ENCODE peak calls at places on chromosome 1, in nine cellular contexts. A is tibial artery, U is retinal pigment epithelial cell, Z is dorsolateral prefrontal cortex, N is choroid plexus epithelial cell, B is AG10803, G is IMR-90, D is fibroblast of pulmonary artery, J is B cell. O is an unnamed sample.

GRCh38 chr1:20423169-20423795 is 62.7 kb downstream of the CAMK2N1 start:
- DNase-seq in A (no peak), U (no peak), Z (no peak), N (no peak), B (no peak), G (no peak), D (no peak), J (no peak), O (no peak)

GRCh38 chr1:44655609-44656008 is 18.7 kb downstream of the TMEM53 start:
- DNase-seq in A (no peak), U (no peak), Z (no peak), N (peak), B (peak), G (no peak), D (peak), J (no peak), O (no peak)

GRCh38 chr1:41513388-41513745 is 28.9 kb upstream of the EDN2 start:
- DNase-seq in A (no peak), U (no peak), Z (no peak), N (no peak), B (no peak), G (no peak), D (no peak), J (no peak), O (peak)

GRCh38 chr1:234599617-234600417 is 10.2 kb downstream of the IRF2BP2 start:
- DNase-seq in A (peak), U (no peak), Z (peak), N (peak), B (peak), G (peak), D (peak), J (peak), O (peak)

GRCh38 chr1:75901371-75901770 is 30.8 kb downstream of the ASB17 start:
- DNase-seq in A (no peak), U (no peak), Z (no peak), N (peak), B (no peak), G (no peak), D (no peak), J (no peak), O (no peak)

GRCh38 chr1:185155600-185156320 is 993 bp downstream of the TRMT1L start:
- DNase-seq in A (no peak), U (no peak), Z (no peak), N (peak), B (peak), G (peak), D (peak), J (no peak), O (no peak)

GRCh38 chr1:223819730-223820514 is 25.8 kb downstream of the TP53BP2 start:
- DNase-seq in A (no peak), U (no peak), Z (no peak), N (peak), B (peak), G (peak), D (peak), J (no peak), O (no peak)

GRCh38 chr1:244651956-244652698 is 799 bp upstream of the DESI2 start:
- DNase-seq in A (no peak), U (no peak), Z (no peak), N (peak), B (peak), G (peak), D (peak), J (no peak), O (no peak)

GRCh38 chr1:65965112-65965511 is 172.4 kb downstream of the PDE4B start:
- DNase-seq in A (no peak), U (no peak), Z (no peak), N (no peak), B (no peak), G (no peak), D (no peak), J (no peak), O (no peak)

GRCh38 chr1:33014464-33015170 is 22.1 kb downstream of the AK2 start:
- DNase-seq in A (no peak), U (no peak), Z (no peak), N (no peak), B (no peak), G (no peak), D (no peak), J (no peak), O (no peak)

GRCh38 chr1:161176468-161177111 is 717 bp downstream of the B4GALT3 start:
- DNase-seq in A (no peak), U (no peak), Z (no peak), N (no peak), B (no peak), G (no peak), D (no peak), J (no peak), O (no peak)

GRCh38 chr1:98315309-98315708 is 346.2 kb upstream of the SNX7 start:
- DNase-seq in A (no peak), U (no peak), Z (no peak), N (peak), B (peak), G (peak), D (peak), J (no peak), O (no peak)

GRCh38 chr1:117627562-117628165 is 21.8 kb downstream of the TENT5C start:
- DNase-seq in A (no peak), U (no peak), Z (no peak), N (no peak), B (no peak), G (no peak), D (no peak), J (no peak), O (no peak)

GRCh38 chr1:37915484-37916093 is 31.3 kb downstream of the INPP5B start:
- DNase-seq in A (no peak), U (no peak), Z (no peak), N (no peak), B (no peak), G (no peak), D (no peak), J (no peak), O (no peak)

GRCh38 chr1:160837558-160838205 is 25.0 kb downstream of the CD244 start:
- DNase-seq in A (no peak), U (peak), Z (no peak), N (no peak), B (peak), G (no peak), D (peak), J (peak), O (peak)

GRCh38 chr1:228036701-228037231 is 30.0 kb downstream of the WNT3A start:
- DNase-seq in A (no peak), U (no peak), Z (no peak), N (no peak), B (no peak), G (no peak), D (no peak), J (no peak), O (no peak)

GRCh38 chr1:228958121-228958520 is 222.8 kb downstream of the RHOU start:
- DNase-seq in A (no peak), U (no peak), Z (no peak), N (peak), B (no peak), G (no peak), D (no peak), J (no peak), O (no peak)

GRCh38 chr1:80656628-80657019 is 1144.1 kb upstream of the ADGRL2 start:
- DNase-seq in A (no peak), U (no peak), Z (no peak), N (peak), B (no peak), G (peak), D (no peak), J (no peak), O (no peak)

GRCh38 chr1:88612783-88613182 is 71.3 kb upstream of the PKN2 start:
- DNase-seq in A (no peak), U (no peak), Z (no peak), N (no peak), B (no peak), G (no peak), D (no peak), J (no peak), O (peak)

GRCh38 chr1:25676488-25676887 is 59.9 kb downstream of the MAN1C1 start:
- DNase-seq in A (peak), U (peak), Z (no peak), N (no peak), B (no peak), G (peak), D (no peak), J (no peak), O (no peak)

GRCh38 chr1:173043253-173043652 is 7.5 kb downstream of the TNFSF18 start:
- DNase-seq in A (no peak), U (peak), Z (no peak), N (peak), B (no peak), G (peak), D (peak), J (no peak), O (no peak)

GRCh38 chr1:36884029-36884701 is 150.2 kb downstream of the GRIK3 start:
- DNase-seq in A (no peak), U (no peak), Z (no peak), N (no peak), B (no peak), G (no peak), D (no peak), J (no peak), O (no peak)

GRCh38 chr1:89942825-89943658 is 51.9 kb upstream of the ZNF326 start:
- DNase-seq in A (no peak), U (no peak), Z (no peak), N (peak), B (peak), G (peak), D (no peak), J (no peak), O (no peak)

GRCh38 chr1:10378071-10378841 is 20.6 kb upstream of the PGD start:
- DNase-seq in A (peak), U (no peak), Z (peak), N (peak), B (peak), G (peak), D (peak), J (no peak), O (peak)

GRCh38 chr1:210440081-210440480 is 111.4 kb downstream of the HHAT start:
- DNase-seq in A (no peak), U (no peak), Z (no peak), N (no peak), B (peak), G (no peak), D (no peak), J (no peak), O (no peak)

GRCh38 chr1:54016343-54017282 is 1.4 kb downstream of the LDLRAD1 start:
- DNase-seq in A (no peak), U (peak), Z (no peak), N (peak), B (peak), G (peak), D (peak), J (no peak), O (no peak)

GRCh38 chr1:160045653-160046052 is 13.9 kb upstream of the PIGM start:
- DNase-seq in A (no peak), U (no peak), Z (no peak), N (no peak), B (no peak), G (no peak), D (no peak), J (no peak), O (no peak)

GRCh38 chr1:113140588-113141446 is 67.8 kb downstream of the LRIG2 start:
- DNase-seq in A (peak), U (no peak), Z (peak), N (peak), B (peak), G (peak), D (peak), J (peak), O (peak)

GRCh38 chr1:93993731-93994130 is 84.5 kb upstream of the GCLM start:
- DNase-seq in A (no peak), U (no peak), Z (no peak), N (no peak), B (peak), G (no peak), D (no peak), J (no peak), O (no peak)

GRCh38 chr1:230796626-230797025 is 49.4 kb downstream of the CAPN9 start:
- DNase-seq in A (no peak), U (no peak), Z (no peak), N (no peak), B (no peak), G (no peak), D (no peak), J (no peak), O (no peak)

GRCh38 chr1:229325873-229326502 is 16.9 kb downstream of the CCSAP start:
- DNase-seq in A (no peak), U (no peak), Z (no peak), N (no peak), B (no peak), G (no peak), D (peak), J (no peak), O (no peak)

GRCh38 chr1:4585216-4585615 is 69.2 kb upstream of the AJAP1 start:
- DNase-seq in A (no peak), U (no peak), Z (no peak), N (no peak), B (no peak), G (no peak), D (no peak), J (no peak), O (no peak)

GRCh38 chr1:21295545-21295944 is 5.3 kb upstream of the ECE1 start:
- DNase-seq in A (no peak), U (no peak), Z (no peak), N (no peak), B (no peak), G (no peak), D (no peak), J (no peak), O (no peak)

GRCh38 chr1:51644533-51645197 is 27.8 kb downstream of the OSBPL9 start:
- DNase-seq in A (peak), U (no peak), Z (no peak), N (peak), B (peak), G (peak), D (peak), J (no peak), O (no peak)

GRCh38 chr1:9004731-9005708 is 21.2 kb downstream of the SLC2A7 start:
- DNase-seq in A (peak), U (peak), Z (peak), N (peak), B (peak), G (peak), D (peak), J (peak), O (peak)
- TF ChIP-seq CTCF in A (peak), U (peak), Z (peak), N (peak), B (peak), G (peak), D (peak), J (peak), O (peak)

GRCh38 chr1:197016751-197017150 is 39.4 kb downstream of the CFHR5 start:
- DNase-seq in A (no peak), U (no peak), Z (no peak), N (no peak), B (no peak), G (no peak), D (no peak), J (no peak), O (no peak)
- TF ChIP-seq CTCF in A (no peak), U (no peak), Z (no peak), N (no peak), B (no peak), G (no peak), D (no peak), J (no peak), O (no peak)

DNA sequence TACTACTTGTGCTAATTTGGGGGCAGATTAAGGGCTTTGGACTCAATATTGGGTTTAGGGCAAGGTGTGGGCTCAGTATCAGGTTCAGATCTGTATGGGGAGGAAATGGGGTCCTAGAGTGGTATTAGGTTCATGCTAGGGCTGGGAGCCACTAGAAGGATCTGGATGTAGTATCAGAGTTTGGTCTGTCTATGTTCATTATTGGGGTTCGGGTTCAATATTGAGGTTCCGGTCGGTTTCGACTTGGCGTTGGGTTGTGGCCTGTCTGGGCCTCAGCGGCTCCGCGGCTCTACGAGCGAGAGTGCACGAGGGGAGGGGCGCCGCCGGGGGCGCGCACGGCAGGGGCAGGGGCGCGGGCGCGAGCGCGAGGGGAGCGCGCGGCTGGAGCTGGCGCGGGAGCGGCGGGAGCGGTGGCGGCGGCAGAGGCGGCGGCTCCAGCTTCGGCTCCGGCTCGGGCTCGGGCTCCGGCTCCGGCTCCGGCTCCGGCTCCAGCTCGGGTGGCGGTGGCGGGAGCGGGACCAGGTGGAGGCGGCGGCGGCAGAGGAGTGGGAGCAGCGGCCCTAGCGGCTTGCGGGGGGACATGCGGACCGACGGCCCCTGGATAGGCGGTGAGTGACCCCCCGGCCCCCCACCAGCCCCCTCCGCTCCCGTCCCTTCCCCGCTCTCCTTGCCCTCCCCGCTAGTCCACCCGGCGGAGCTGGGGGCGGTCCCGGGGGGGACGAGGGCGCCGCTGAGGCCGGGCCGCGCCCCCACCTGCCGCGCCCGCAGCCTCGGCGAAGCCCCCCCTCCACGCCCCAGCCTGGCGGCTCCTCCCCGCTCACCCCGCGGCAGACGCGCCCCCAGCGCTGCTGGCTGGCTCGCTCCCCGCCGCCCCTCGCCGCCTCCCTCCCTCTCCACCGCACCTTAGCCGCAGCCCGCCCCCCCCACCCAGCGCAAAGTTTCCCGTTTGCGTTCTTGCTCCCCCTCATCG is at the start of gene PTPRF:
- DNase-seq in A (no peak), U (no peak), Z (peak), N (peak), B (peak), G (peak), D (peak), J (no peak), O (peak)
- TF ChIP-seq CTCF in A (no peak), U (no peak), Z (no peak), N (no peak), B (no peak), G (no peak), D (no peak), J (no peak), O (no peak)

DNA sequence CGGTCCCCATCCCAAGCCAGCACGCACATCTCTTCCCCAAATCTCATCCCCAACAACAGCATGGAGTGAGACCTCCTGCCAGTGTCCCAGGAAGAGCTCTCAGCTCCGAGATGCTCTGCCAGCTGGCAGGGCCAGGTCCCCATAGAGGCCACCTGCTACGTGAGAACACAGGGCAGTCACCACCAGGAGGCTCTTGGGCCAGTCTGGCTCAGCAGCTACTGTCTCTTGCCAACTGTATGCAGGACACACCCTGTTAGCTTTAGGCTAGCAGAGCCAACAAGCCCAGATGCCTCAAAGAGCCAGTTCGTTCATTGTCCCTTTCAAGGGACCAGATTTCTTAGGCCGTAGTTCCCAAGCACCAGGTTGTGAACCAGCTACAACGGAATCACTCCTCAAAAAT is 36.9 kb downstream of the FBXO2 start:
- DNase-seq in A (no peak), U (no peak), Z (no peak), N (no peak), B (no peak), G (no peak), D (no peak), J (no peak), O (no peak)
- TF ChIP-seq CTCF in A (no peak), U (no peak), Z (no peak), N (no peak), B (no peak), G (no peak), D (no peak), J (no peak), O (no peak)

DNA sequence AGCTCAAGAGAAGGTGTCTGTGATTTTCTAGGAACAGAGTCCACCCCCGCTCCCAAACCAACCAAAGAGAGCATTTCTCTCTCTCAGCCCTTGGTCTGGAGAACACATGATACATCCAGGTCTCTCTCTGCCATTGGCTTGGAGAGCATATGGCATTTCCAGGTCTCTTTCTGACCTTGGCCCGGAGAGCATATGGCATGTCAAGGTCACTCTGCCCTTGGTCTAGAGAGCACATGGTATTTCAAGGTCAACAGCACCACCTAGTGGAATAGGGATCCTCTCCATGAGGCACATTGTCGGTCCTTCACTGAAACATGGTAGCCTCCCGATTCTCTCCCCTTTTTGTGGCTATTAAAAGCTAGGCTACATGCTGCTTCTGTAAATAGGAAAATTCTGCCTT is 437.7 kb upstream of the OLFM3 start:
- DNase-seq in A (no peak), U (no peak), Z (no peak), N (peak), B (no peak), G (no peak), D (peak), J (no peak), O (no peak)
- TF ChIP-seq CTCF in A (no peak), U (peak), Z (peak), N (peak), B (peak), G (no peak), D (peak), J (peak), O (no peak)

GRCh38 chr1:151294748-151295462 is 12.8 kb downstream of the ZNF687 start:
- DNase-seq in A (no peak), U (no peak), Z (no peak), N (no peak), B (no peak), G (no peak), D (no peak), J (no peak), O (no peak)

GRCh38 chr1:151289991-151290708 is 8.1 kb downstream of the ZNF687 start:
- DNase-seq in A (no peak), U (no peak), Z (no peak), N (no peak), B (no peak), G (no peak), D (no peak), J (no peak), O (no peak)

GRCh38 chr1:151290709-151291303 is 8.7 kb downstream of the ZNF687 start:
- DNase-seq in A (no peak), U (no peak), Z (no peak), N (no peak), B (no peak), G (no peak), D (no peak), J (no peak), O (no peak)

GRCh38 chr1:151293093-151293492 is 11.0 kb downstream of the ZNF687 start:
- DNase-seq in A (no peak), U (no peak), Z (no peak), N (no peak), B (no peak), G (no peak), D (no peak), J (no peak), O (no peak)

GRCh38 chr1:151292207-151293030 is 10.3 kb downstream of the ZNF687 start:
- DNase-seq in A (no peak), U (no peak), Z (no peak), N (no peak), B (no peak), G (no peak), D (no peak), J (no peak), O (no peak)
- TF ChIP-seq CTCF in A (no peak), U (peak), Z (no peak), N (peak), B (peak), G (no peak), D (no peak), J (peak), O (no peak)